ENCODE peak calls at places on chromosome 2, in ten cellular contexts. D is transverse colon; A is lung; P is cardiac muscle cell; S is fibroblast of lung; Y is foreskin keratinocyte; L is Panc1; R is HCT116; I is CD8-positive, alpha-beta memory T cell; U is pancreas. M is an unnamed sample.

GRCh38 chr2:34652636-34653035 is 1053.5 kb upstream of the FAM98A start:
- DNase-seq in R (no peak), P (peak; percentile 2), U (no peak), S (peak; percentile 1), D (no peak), A (no peak), I (no peak), L (no peak), Y (peak; percentile 7), M (no peak)

GRCh38 chr2:191995285-191995684 is 148.4 kb upstream of the CAVIN2 start:
- DNase-seq in L (no peak), S (no peak), R (no peak), D (no peak), A (no peak), U (no peak), Y (no peak), I (no peak), P (no peak), M (no peak)

GRCh38 chr2:183665976-183666375 is 541.7 kb downstream of the NUP35 start:
- DNase-seq in A (no peak), R (no peak), S (peak; percentile 1), P (no peak), D (no peak), L (no peak), I (no peak), Y (peak; percentile 30), U (no peak), M (no peak)

GRCh38 chr2:121044412-121044811 is 240.6 kb downstream of the TFCP2L1 start:
- DNase-seq in Y (no peak), D (peak; percentile 12), A (no peak), R (no peak), L (no peak), S (no peak), P (no peak), U (no peak), I (no peak), M (no peak)

GRCh38 chr2:100936972-100937542 is 65.0 kb upstream of the RPL31 start:
- DNase-seq in I (no peak), A (no peak), Y (no peak), L (no peak), P (no peak), R (no peak), S (no peak), U (no peak), D (no peak), M (peak; percentile 37)

GRCh38 chr2:25041307-25041927 is 459 bp upstream of the EFR3B start:
- DNase-seq in D (peak; percentile 70), A (peak; percentile 75), U (peak; percentile 73), P (peak; percentile 50), I (peak; percentile 15), R (peak; percentile 50), S (peak; percentile 28), Y (peak; percentile 22), L (peak; percentile 27), M (no peak)

GRCh38 chr2:240965905-240966456 is 32.4 kb upstream of the SNED1 start:
- DNase-seq in U (no peak), S (no peak), R (no peak), L (no peak), Y (no peak), P (no peak), D (no peak), I (no peak), A (no peak), M (no peak)

GRCh38 chr2:24410976-24411375 is 50.6 kb upstream of the ITSN2 start:
- DNase-seq in U (no peak), A (peak; percentile 11), D (no peak), R (no peak), L (no peak), P (no peak), I (no peak), S (no peak), Y (no peak), M (no peak)

GRCh38 chr2:79082987-79083386 is 4.8 kb downstream of the REG1B start:
- DNase-seq in P (no peak), L (no peak), A (no peak), U (peak; percentile 79), D (no peak), R (no peak), Y (no peak), S (no peak), I (no peak), M (no peak)

GRCh38 chr2:200302940-200303727 is 3.4 kb upstream of the SPATS2L start:
- DNase-seq in R (peak; percentile 92), S (no peak), I (no peak), A (no peak), P (peak; percentile 46), L (peak; percentile 96), D (no peak), U (no peak), Y (peak; percentile 95), M (no peak)

GRCh38 chr2:172462393-172463381 is 35.3 kb downstream of the ITGA6 start:
- DNase-seq in L (no peak), S (no peak), U (no peak), D (peak; percentile 44), P (no peak), A (no peak), Y (peak; percentile 73), I (peak; percentile 37), R (no peak), M (no peak)

GRCh38 chr2:63525905-63526304 is 62.4 kb downstream of the WDPCP start:
- DNase-seq in R (no peak), P (no peak), A (no peak), S (no peak), D (no peak), L (no peak), Y (no peak), U (no peak), I (no peak), M (no peak)

DNA sequence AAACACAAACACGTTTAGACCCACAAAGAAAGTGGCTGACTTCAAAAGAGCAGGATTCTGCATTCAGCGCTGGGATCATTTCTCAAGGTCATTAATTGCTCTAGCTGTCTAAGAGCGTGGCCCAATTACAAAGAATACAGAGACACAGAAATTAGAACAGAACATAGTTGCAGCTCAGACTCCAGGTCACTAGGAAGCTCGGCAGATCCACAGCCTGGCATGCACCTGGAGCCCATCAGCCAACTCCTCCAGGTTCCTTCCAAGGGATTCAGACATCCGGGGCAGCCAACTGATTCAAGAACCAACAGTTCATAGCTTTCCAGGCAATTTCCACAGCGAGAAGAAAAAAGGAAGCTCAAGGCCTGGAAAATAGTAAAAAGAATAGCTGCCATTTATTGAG is 102.2 kb upstream of the ID2 start:
- DNase-seq in L (no peak), R (no peak), I (no peak), P (no peak), Y (no peak), D (no peak), U (no peak), A (no peak), S (no peak), M (no peak)
- H3K4me1 ChIP-seq in L (peaks cover 2% of the 10 kb centered on the region), R (peaks cover 14% of the 10 kb centered on the region), I (peaks cover 34% of the 10 kb centered on the region), P (peaks cover 29% of the 10 kb centered on the region), Y (no peaks in the 10 kb centered on the region), D (peaks cover 34% of the 10 kb centered on the region), U (peaks cover 18% of the 10 kb centered on the region), A (peaks cover 15% of the 10 kb centered on the region), S (no peaks in the 10 kb centered on the region), M (peaks cover 12% of the 10 kb centered on the region)

GRCh38 chr2:207090389-207090788 is 75.4 kb downstream of the KLF7 start:
- DNase-seq in U (no peak), P (no peak), R (no peak), L (no peak), D (no peak), Y (no peak), S (no peak), I (no peak), A (no peak), M (no peak)
- H3K4me1 ChIP-seq in U (peaks cover 2% of the 10 kb centered on the region), P (peaks cover 76% of the 10 kb centered on the region), R (no peaks in the 10 kb centered on the region), L (no peaks in the 10 kb centered on the region), D (peaks cover 15% of the 10 kb centered on the region), Y (no peaks in the 10 kb centered on the region), S (no peaks in the 10 kb centered on the region), I (peaks cover 31% of the 10 kb centered on the region), A (peaks cover 17% of the 10 kb centered on the region), M (peaks cover 17% of the 10 kb centered on the region)

GRCh38 chr2:222302178-222303018 is 3.6 kb upstream of the PAX3 start:
- DNase-seq in I (no peak), L (no peak), R (no peak), U (no peak), Y (no peak), A (no peak), P (no peak), S (no peak), D (no peak), M (no peak)
- H3K4me1 ChIP-seq in I (peaks cover 7% of the 10 kb centered on the region), L (peaks cover 11% of the 10 kb centered on the region), R (no peaks in the 10 kb centered on the region), U (peaks cover 16% of the 10 kb centered on the region), Y (no peaks in the 10 kb centered on the region), A (peaks cover 27% of the 10 kb centered on the region), P (peaks cover 17% of the 10 kb centered on the region), S (peaks cover 4% of the 10 kb centered on the region), D (peaks cover 37% of the 10 kb centered on the region), M (peaks cover 55% of the 10 kb centered on the region)

GRCh38 chr2:28273751-28274150 is 118.9 kb upstream of the FOSL2 start:
- DNase-seq in R (no peak), P (no peak), D (peak; percentile 60), I (no peak), S (no peak), Y (peak; percentile 53), U (no peak), A (no peak), L (no peak), M (no peak)

GRCh38 chr2:28269019-28269784 is 123.5 kb upstream of the FOSL2 start:
- DNase-seq in L (no peak), D (peak; percentile 74), S (peak; percentile 45), U (no peak), R (peak; percentile 32), I (no peak), A (no peak), Y (peak; percentile 84), P (peak; percentile 48), M (no peak)

GRCh38 chr2:28271914-28272240 is 120.8 kb upstream of the FOSL2 start:
- DNase-seq in S (no peak), A (no peak), Y (no peak), U (no peak), L (no peak), I (no peak), R (no peak), D (no peak), P (peak; percentile 32), M (no peak)

GRCh38 chr2:28270456-28271146 is 122.1 kb upstream of the FOSL2 start:
- DNase-seq in Y (no peak), D (no peak), P (no peak), L (no peak), I (no peak), A (no peak), U (no peak), S (no peak), R (no peak), M (no peak)

DNA sequence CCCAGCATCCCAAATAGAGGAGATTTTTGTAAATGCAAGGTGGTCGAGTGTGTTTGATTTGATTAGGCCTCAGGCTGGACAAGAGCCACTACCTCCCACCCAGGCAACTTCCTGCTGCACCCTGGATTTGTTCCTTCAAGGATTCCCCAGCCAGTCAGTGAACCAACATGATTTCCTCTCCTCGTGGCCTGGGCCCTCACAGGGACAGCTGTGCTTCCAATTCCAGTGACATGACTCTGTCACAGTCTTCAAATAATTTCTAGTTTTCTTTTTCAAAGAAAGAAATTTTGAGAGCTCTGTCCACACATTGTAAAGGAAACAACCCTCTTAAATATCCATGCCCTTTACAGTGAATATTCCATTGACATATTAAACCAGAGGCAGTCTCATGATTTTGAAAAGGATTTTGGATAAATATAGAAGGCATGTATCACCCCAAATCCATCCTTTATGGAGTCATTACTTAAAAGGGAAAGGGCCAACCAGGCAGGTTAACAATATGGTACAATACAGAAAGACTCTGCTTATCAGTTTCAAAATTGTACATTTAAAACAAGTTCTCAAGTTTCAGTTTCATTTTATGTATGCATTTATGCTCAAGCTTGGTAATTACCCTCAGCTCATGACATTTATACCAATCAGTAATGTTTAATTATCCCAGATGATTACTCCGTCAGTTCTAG is 121.3 kb upstream of the FOSL2 start:
- DNase-seq in S (no peak), A (no peak), U (no peak), P (no peak), I (no peak), D (no peak), R (no peak), Y (no peak), L (no peak), M (no peak)
- H3K4me1 ChIP-seq in S (peaks cover 16% of the 10 kb centered on the region), A (peaks cover 4% of the 10 kb centered on the region), U (peaks cover 8% of the 10 kb centered on the region), P (no peaks in the 10 kb centered on the region), I (peaks cover 13% of the 10 kb centered on the region), D (peaks cover 53% of the 10 kb centered on the region), R (peaks cover 47% of the 10 kb centered on the region), Y (peaks cover 41% of the 10 kb centered on the region), L (peaks cover 58% of the 10 kb centered on the region), M (peaks cover 69% of the 10 kb centered on the region)